ENCODE peak calls at places on chromosomes 5 and 9, in four cellular contexts. W, X, A and S are unnamed samples.

GRCh38 chr5:54249210-54250028 is 61.0 kb downstream of the ARL15 start:
- DNase-seq in W (no peak), X (peak; percentile 31), A (no peak), S (no peak)

GRCh38 chr5:140595538-140595937 is 30.9 kb downstream of the SLC35A4 start:
- DNase-seq in W (no peak), X (peak; percentile 57), A (no peak), S (peak; percentile 30)

GRCh38 chr9:4862506-4863250 is 69.9 kb downstream of the RCL1 start:
- DNase-seq in W (no peak), X (no peak), A (no peak), S (no peak)

GRCh38 chr9:1530681-1531080 is 480.5 kb downstream of the DMRT2 start:
- DNase-seq in W (no peak), X (no peak), A (no peak), S (no peak)

GRCh38 chr9:136352682-136353081 is 10.9 kb downstream of the DNLZ start:
- DNase-seq in W (no peak), X (peak; percentile 46), A (no peak), S (no peak)

GRCh38 chr5:92916036-92916435 is 665.0 kb downstream of the NR2F1-AS1 start:
- DNase-seq in W (no peak), X (no peak), A (no peak), S (no peak)

GRCh38 chr5:96254980-96255681 is 177.9 kb downstream of the PCSK1 start:
- DNase-seq in W (no peak), X (no peak), A (no peak), S (no peak)

GRCh38 chr5:16936150-16937022 is at the start of gene MYO10:
- DNase-seq in W (peak; percentile 84), X (peak; percentile 81), A (no peak), S (no peak)

GRCh38 chr9:34158362-34158869 is 20.4 kb upstream of the UBAP1 start:
- DNase-seq in W (no peak), X (no peak), A (no peak), S (no peak)

GRCh38 chr5:55866934-55867333 is 15.8 kb downstream of the IL31RA start:
- DNase-seq in W (no peak), X (no peak), A (no peak), S (no peak)

GRCh38 chr9:14278291-14278721 is 35.6 kb downstream of the NFIB start:
- DNase-seq in W (no peak), X (no peak), A (no peak), S (no peak)

GRCh38 chr9:22363421-22363887 is 83.2 kb upstream of the DMRTA1 start:
- DNase-seq in W (no peak), X (no peak), A (no peak), S (no peak)

GRCh38 chr5:37776826-37777225 is 63.0 kb downstream of the GDNF start:
- DNase-seq in W (no peak), X (no peak), A (no peak), S (no peak)

GRCh38 chr9:70403166-70403565 is 11.3 kb downstream of the KLF9 start:
- DNase-seq in W (no peak), X (no peak), A (no peak), S (no peak)

GRCh38 chr5:179023528-179024189 is at the start of gene ZNF879:
- DNase-seq in W (peak; percentile 95), X (peak; percentile 95), A (no peak), S (peak; percentile 92)

GRCh38 chr5:137995077-137995746 is 37.7 kb downstream of the FAM13B start:
- DNase-seq in W (no peak), X (no peak), A (no peak), S (no peak)

GRCh38 chr9:137437691-137438590 is 3.2 kb downstream of the ENTPD8 start:
- DNase-seq in W (no peak), X (no peak), A (no peak), S (no peak)

GRCh38 chr9:12812710-12813109 is 37.9 kb downstream of the LURAP1L start:
- DNase-seq in W (no peak), X (no peak), A (no peak), S (no peak)
- H3K27ac ChIP-seq in W (no peak overlapping the region), X (no peak overlapping the region), A (no peak overlapping the region), S (no peak overlapping the region)

DNA sequence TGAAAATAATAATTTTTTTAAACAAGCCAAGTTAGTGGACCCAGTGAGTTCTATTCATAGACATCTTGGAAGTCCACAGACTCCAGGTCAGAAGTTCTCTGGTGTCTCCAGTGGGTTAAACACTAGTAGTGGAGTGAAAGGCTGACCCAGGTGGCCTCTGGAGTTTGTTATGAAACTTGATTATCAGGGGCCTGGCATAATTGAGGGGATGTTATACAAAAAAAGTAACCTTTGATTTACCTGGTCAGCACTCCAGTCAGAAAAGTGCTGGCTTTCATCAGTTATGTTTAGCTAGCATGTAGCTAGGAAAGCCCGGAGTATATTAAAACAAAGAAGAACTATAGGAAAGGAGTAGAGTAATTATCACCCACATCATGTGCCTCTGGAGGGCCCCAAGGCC is 171.2 kb downstream of the CD180 start:
- DNase-seq in W (no peak), X (no peak), A (no peak), S (no peak)
- H3K27ac ChIP-seq in W (no peak overlapping the region), X (no peak overlapping the region), A (no peak overlapping the region), S (no peak overlapping the region)

GRCh38 chr5:78611161-78611605 is 37.4 kb downstream of the LHFPL2 start:
- DNase-seq in W (no peak), X (no peak), A (no peak), S (no peak)

GRCh38 chr5:78612227-78613150 is 36.1 kb downstream of the LHFPL2 start:
- DNase-seq in W (no peak), X (no peak), A (no peak), S (no peak)

GRCh38 chr5:78610633-78611032 is 37.9 kb downstream of the LHFPL2 start:
- DNase-seq in W (no peak), X (no peak), A (no peak), S (no peak)

GRCh38 chr5:78607864-78608263 is 40.7 kb downstream of the LHFPL2 start:
- DNase-seq in W (no peak), X (no peak), A (no peak), S (no peak)

DNA sequence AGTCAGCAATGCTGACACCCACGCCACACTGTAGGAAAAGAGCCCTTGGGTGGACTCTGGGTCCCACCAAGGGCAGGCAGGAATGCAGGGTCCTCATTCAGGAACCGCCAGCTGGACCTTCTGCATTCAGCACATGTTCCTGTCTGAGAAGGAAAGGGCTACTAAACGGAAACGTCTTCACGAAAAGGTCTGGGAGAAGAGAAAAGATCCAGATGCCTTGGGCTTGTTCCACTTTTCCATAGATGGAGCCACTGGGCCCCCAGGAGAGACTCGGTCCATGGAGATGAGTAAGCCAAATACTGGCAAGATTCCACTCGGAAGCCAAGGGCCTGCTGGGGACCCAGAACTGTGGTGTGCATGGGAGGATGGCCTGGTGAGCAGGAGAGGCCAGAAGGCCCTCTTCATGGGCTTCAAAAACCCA is 38.4 kb downstream of the LHFPL2 start:
- DNase-seq in W (peak; percentile 71), X (peak; percentile 47), A (no peak), S (no peak)
- H3K27ac ChIP-seq in W (peak overlapping the region; percentile 60), X (peak overlapping the region; percentile 7), A (no peak overlapping the region), S (no peak overlapping the region)

DNA sequence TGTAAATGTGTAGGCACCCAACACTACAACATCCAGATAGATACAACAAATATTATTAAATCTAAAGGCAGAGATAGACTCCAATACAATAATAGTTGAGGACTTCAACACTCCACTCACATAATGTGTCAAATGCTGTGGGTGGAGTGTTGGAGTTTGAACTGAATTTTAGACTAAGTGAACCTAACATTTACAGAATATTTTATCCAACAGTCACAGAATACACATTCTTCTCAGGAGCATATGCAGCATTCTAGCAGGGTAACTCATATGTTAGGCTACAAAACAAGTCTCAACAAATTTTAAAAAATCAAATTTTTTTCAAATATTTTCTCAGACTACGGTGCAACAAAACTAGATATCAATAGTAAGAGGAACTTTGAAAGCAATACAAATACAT is 648.7 kb upstream of the CDH18 start:
- DNase-seq in W (no peak), X (no peak), A (no peak), S (no peak)
- H3K27ac ChIP-seq in W (no peak overlapping the region), X (no peak overlapping the region), A (no peak overlapping the region), S (no peak overlapping the region)

GRCh38 chr5:136058031-136058971 is 29.5 kb downstream of the TGFBI start:
- DNase-seq in W (peak; percentile 86), X (peak; percentile 68), A (no peak), S (no peak)
- H3K27ac ChIP-seq in W (peak overlapping the region; percentile 45), X (peak overlapping the region; percentile 60), A (no peak overlapping the region), S (no peak overlapping the region)

GRCh38 chr9:95104088-95104960 is 213.2 kb downstream of the FANCC start:
- DNase-seq in W (no peak), X (no peak), A (no peak), S (no peak)

GRCh38 chr9:95102572-95102971 is 214.9 kb downstream of the FANCC start:
- DNase-seq in W (no peak), X (no peak), A (no peak), S (no peak)

GRCh38 chr9:95104966-95105365 is 212.5 kb downstream of the FANCC start:
- DNase-seq in W (no peak), X (no peak), A (no peak), S (no peak)

GRCh38 chr9:95102001-95102433 is 215.5 kb downstream of the FANCC start:
- DNase-seq in W (no peak), X (no peak), A (no peak), S (peak; percentile 56)

DNA sequence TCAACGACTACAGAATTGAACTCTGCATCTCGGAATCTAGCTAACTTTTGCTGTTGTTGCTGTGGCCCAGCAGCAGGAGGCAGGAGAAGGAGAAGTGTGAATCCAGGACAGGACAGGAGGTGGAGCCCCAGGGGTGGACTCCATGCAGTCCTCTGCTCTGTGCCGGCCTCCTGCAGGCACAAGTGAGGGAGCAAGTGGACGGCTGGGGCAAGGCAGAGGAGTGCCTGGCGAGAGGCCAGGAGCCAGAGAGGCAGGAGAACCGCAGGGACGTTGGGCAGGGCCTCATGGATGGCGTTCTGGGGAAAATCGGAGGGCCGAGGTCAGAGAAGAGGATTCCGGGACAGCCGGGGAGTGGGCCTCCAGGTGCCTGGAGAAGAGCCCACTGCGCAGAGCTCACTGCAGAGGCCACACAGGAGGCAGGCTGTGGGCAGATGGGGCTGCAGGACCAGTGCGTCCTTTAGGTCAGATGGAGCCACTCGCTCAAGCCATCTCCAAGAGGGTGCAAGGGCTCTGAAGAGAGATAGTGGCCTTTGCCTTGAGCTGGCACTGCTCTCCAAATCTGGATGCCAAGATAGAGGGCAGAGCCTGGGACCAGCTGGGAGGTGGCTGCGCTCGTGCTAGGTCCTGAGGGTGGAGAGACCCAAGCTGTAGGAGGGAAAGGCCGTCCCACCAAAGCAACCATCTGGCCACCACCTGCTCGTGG is 214.0 kb downstream of the FANCC start:
- DNase-seq in W (no peak), X (no peak), A (no peak), S (no peak)
- H3K27ac ChIP-seq in W (peak overlapping the region; percentile 58), X (no peak overlapping the region), A (no peak overlapping the region), S (peak overlapping the region; percentile 86)

GRCh38 chr9:115733318-115733717 is 420.3 kb upstream of the PAPPA start:
- DNase-seq in W (no peak), X (no peak), A (no peak), S (no peak)
- H3K27ac ChIP-seq in W (no peak overlapping the region), X (no peak overlapping the region), A (no peak overlapping the region), S (no peak overlapping the region)

DNA sequence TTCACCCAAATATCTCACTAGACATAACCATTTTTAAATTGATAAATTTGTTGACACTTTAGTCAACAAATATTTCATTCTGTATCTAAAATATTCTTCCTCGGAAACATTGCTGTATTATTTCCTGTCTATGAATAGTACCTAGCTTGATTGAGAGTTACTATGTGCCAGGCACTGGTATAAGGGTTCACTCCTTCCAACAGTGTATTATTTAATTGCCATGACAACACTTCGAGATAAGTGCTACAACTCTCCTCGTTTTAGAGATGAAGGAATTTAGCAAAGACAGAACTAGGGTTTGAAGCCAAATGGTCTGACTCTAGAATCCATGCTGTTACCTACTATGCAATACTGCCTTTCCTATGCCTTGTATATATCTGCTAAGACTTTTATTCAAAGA is 287.2 kb downstream of the YTHDC2 start:
- DNase-seq in W (no peak), X (no peak), A (no peak), S (no peak)
- H3K27ac ChIP-seq in W (no peak overlapping the region), X (no peak overlapping the region), A (no peak overlapping the region), S (no peak overlapping the region)

GRCh38 chr5:170337055-170337454 is 39.5 kb upstream of the LCP2 start:
- DNase-seq in W (no peak), X (no peak), A (no peak), S (no peak)
- H3K27ac ChIP-seq in W (no peak overlapping the region), X (peak overlapping the region; percentile 90), A (no peak overlapping the region), S (no peak overlapping the region)